ENCODE peak calls at places on chromosomes 16 and 17, in eight cellular contexts. X is upper lobe of right lung, K is pancreas, F is GM13976, B is AG10803, C is RWPE1, P is A549, S is PC-9. O is an unnamed sample.

GRCh38 chr17:9470171-9470570 is 105.4 kb downstream of the STX8 start:
- DNase-seq in X (no peak), K (no peak), F (peak), B (peak), C (no peak), P (no peak), S (no peak), O (peak)

GRCh38 chr16:27795992-27796614 is 246.2 kb downstream of the KATNIP start:
- DNase-seq in X (no peak), K (peak), F (no peak), B (peak), C (peak), P (peak), S (peak), O (no peak)

GRCh38 chr16:57081744-57082143 is 10.6 kb upstream of the CPNE2 start:
- DNase-seq in X (no peak), K (no peak), F (no peak), B (no peak), C (no peak), P (no peak), S (no peak), O (no peak)

GRCh38 chr17:40528692-40529417 is 27.4 kb upstream of the TNS4 start:
- DNase-seq in X (no peak), K (no peak), F (no peak), B (no peak), C (no peak), P (no peak), S (no peak), O (no peak)

GRCh38 chr16:27111486-27111885 is 44.8 kb downstream of the C16orf82 start:
- DNase-seq in X (no peak), K (no peak), F (no peak), B (no peak), C (no peak), P (no peak), S (no peak), O (no peak)

GRCh38 chr17:57187391-57187790 is 68.9 kb upstream of the MSI2 start:
- DNase-seq in X (no peak), K (no peak), F (no peak), B (no peak), C (no peak), P (no peak), S (no peak), O (no peak)

GRCh38 chr17:31391496-31391949 is at the start of gene RAB11FIP4:
- DNase-seq in X (no peak), K (no peak), F (peak), B (no peak), C (no peak), P (no peak), S (no peak), O (no peak)

GRCh38 chr16:23729503-23730424 is 16.7 kb upstream of the ERN2 start:
- DNase-seq in X (no peak), K (no peak), F (no peak), B (peak), C (peak), P (peak), S (peak), O (no peak)

GRCh38 chr17:77814091-77814772 is 144.3 kb upstream of the TNRC6C start:
- DNase-seq in X (no peak), K (no peak), F (no peak), B (no peak), C (no peak), P (no peak), S (no peak), O (no peak)

GRCh38 chr17:74176546-74177001 is 26.9 kb upstream of the RPL38 start:
- DNase-seq in X (no peak), K (no peak), F (peak), B (peak), C (peak), P (peak), S (peak), O (peak)

GRCh38 chr16:87535457-87535854 is 42.6 kb upstream of the ZCCHC14 start:
- DNase-seq in X (no peak), K (no peak), F (no peak), B (no peak), C (no peak), P (no peak), S (no peak), O (no peak)

GRCh38 chr17:61467416-61468262 is 15.4 kb downstream of the TBX4 start:
- DNase-seq in X (peak), K (no peak), F (no peak), B (peak), C (no peak), P (peak), S (peak), O (no peak)

GRCh38 chr17:77127735-77128361 is 12.9 kb upstream of the SEC14L1 start:
- DNase-seq in X (peak), K (peak), F (no peak), B (no peak), C (no peak), P (no peak), S (no peak), O (no peak)

GRCh38 chr16:8355714-8356113 is 234.6 kb downstream of the TMEM114 start:
- DNase-seq in X (no peak), K (no peak), F (no peak), B (no peak), C (no peak), P (no peak), S (no peak), O (no peak)

GRCh38 chr16:50386819-50387218 is 18.0 kb upstream of the BRD7 start:
- DNase-seq in X (no peak), K (no peak), F (no peak), B (no peak), C (no peak), P (no peak), S (no peak), O (no peak)

GRCh38 chr17:14051692-14052091 is 17.6 kb upstream of the COX10 start:
- DNase-seq in X (no peak), K (no peak), F (no peak), B (no peak), C (no peak), P (no peak), S (no peak), O (no peak)

GRCh38 chr16:4309833-4310266 is 6.0 kb upstream of the GLIS2 start:
- DNase-seq in X (peak), K (peak), F (no peak), B (peak), C (no peak), P (peak), S (peak), O (peak)

GRCh38 chr16:65117701-65118448 is 4.0 kb downstream of the CDH11 start:
- DNase-seq in X (no peak), K (peak), F (peak), B (peak), C (peak), P (peak), S (peak), O (peak)

GRCh38 chr16:69176033-69176780 is 10.8 kb upstream of the SNTB2 start:
- DNase-seq in X (no peak), K (no peak), F (no peak), B (peak), C (no peak), P (no peak), S (no peak), O (no peak)

GRCh38 chr17:30468465-30468864 is 8.7 kb upstream of the GOSR1 start:
- DNase-seq in X (no peak), K (no peak), F (no peak), B (no peak), C (no peak), P (no peak), S (no peak), O (no peak)

GRCh38 chr17:9242497-9242881 is 221.2 kb downstream of the NTN1 start:
- DNase-seq in X (no peak), K (no peak), F (no peak), B (no peak), C (no peak), P (no peak), S (no peak), O (no peak)

GRCh38 chr17:79027274-79027924 is 3.4 kb downstream of the C1QTNF1 start:
- DNase-seq in X (peak), K (no peak), F (no peak), B (no peak), C (no peak), P (no peak), S (no peak), O (no peak)

GRCh38 chr17:6492892-6493674 is 48.8 kb downstream of the PIMREG start:
- DNase-seq in X (peak), K (no peak), F (no peak), B (no peak), C (no peak), P (peak), S (no peak), O (no peak)

GRCh38 chr16:87318158-87318644 is 1.0 kb upstream of the C16orf95 start:
- DNase-seq in X (no peak), K (no peak), F (no peak), B (no peak), C (no peak), P (no peak), S (no peak), O (no peak)

GRCh38 chr16:79612207-79612606 is 11.7 kb upstream of the MAF start:
- DNase-seq in X (no peak), K (no peak), F (no peak), B (no peak), C (no peak), P (peak), S (no peak), O (no peak)

GRCh38 chr17:77615672-77616242 is 342.7 kb upstream of the TNRC6C start:
- DNase-seq in X (no peak), K (no peak), F (no peak), B (peak), C (no peak), P (peak), S (no peak), O (no peak)

GRCh38 chr16:73846292-73846849 is 450.2 kb upstream of the PSMD7 start:
- DNase-seq in X (no peak), K (no peak), F (no peak), B (no peak), C (no peak), P (no peak), S (no peak), O (no peak)

GRCh38 chr17:2190014-2190413 is 113.6 kb downstream of the SMG6 start:
- DNase-seq in X (no peak), K (no peak), F (no peak), B (peak), C (no peak), P (peak), S (no peak), O (no peak)

GRCh38 chr17:6366144-6366755 is 68.7 kb downstream of the AIPL1 start:
- DNase-seq in X (no peak), K (no peak), F (no peak), B (peak), C (peak), P (no peak), S (no peak), O (no peak)

GRCh38 chr16:15650698-15651161 is 685 bp downstream of the NDE1 start:
- DNase-seq in X (no peak), K (peak), F (peak), B (no peak), C (peak), P (no peak), S (peak), O (peak)

GRCh38 chr16:31873556-31874353 is at the start of gene ZNF267:
- DNase-seq in X (peak), K (peak), F (peak), B (peak), C (peak), P (peak), S (peak), O (peak)

GRCh38 chr17:28760987-28761562 is 17.3 kb downstream of the TRAF4 start:
- DNase-seq in X (peak), K (peak), F (no peak), B (peak), C (no peak), P (no peak), S (peak), O (no peak)

GRCh38 chr16:53689636-53690035 is 14.0 kb downstream of the RPGRIP1L start:
- DNase-seq in X (no peak), K (no peak), F (no peak), B (no peak), C (peak), P (no peak), S (no peak), O (no peak)

GRCh38 chr16:53695070-53695469 is 8.6 kb downstream of the RPGRIP1L start:
- DNase-seq in X (no peak), K (no peak), F (no peak), B (peak), C (no peak), P (no peak), S (no peak), O (no peak)

DNA sequence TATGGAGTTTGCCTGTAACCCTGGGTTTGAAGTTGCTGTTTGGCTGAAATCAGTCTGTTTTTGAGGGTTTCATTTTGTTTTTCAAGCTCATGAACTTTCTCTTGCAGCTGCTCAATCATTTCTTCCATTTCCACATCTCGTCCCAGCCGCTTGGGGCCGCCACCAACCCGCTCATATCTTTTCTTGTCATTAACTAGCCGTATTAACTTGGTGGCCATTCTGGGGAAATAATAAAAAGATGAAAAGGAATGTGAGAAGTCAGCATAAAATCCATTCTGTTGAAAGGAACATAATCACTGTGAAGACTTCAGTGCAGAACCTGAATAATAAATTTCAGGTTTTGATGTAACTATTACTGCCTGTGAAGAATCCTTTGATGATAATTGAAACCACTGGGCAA is 11.5 kb downstream of the RPGRIP1L start:
- DNase-seq in X (no peak), K (no peak), F (no peak), B (no peak), C (no peak), P (peak), S (peak), O (no peak)
- TF ChIP-seq CTCF in X (no peak), K (no peak), F (no peak), B (no peak), C (peak), P (peak), S (peak), O (no peak)

GRCh38 chr16:48534601-48535340 is 75.2 kb downstream of the N4BP1 start:
- DNase-seq in X (no peak), K (no peak), F (peak), B (no peak), C (no peak), P (no peak), S (no peak), O (no peak)
- TF ChIP-seq CTCF in X (no peak), K (no peak), F (no peak), B (no peak), C (no peak), P (no peak), S (no peak), O (no peak)

DNA sequence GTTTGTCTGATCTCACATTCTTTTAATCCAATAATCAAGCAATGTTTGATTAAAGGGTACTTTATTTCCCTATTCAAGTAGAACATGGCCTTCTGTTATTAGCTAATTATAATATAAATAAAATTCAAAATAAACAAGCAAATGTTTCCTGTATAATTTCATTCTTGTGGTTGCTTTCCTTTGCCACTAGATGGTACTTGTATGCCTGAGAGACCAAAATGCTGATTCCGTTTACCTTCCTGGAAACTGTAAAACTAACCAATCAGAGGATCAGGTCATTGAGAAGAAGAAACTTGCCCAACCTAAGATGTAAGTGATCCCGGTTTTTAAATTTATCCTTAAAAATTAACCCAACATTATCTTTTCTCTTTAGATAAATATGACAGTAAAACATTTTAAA is 8.1 kb upstream of the ABCA5 start:
- DNase-seq in X (no peak), K (no peak), F (peak), B (peak), C (peak), P (peak), S (no peak), O (no peak)
- TF ChIP-seq CTCF in X (peak), K (peak), F (no peak), B (peak), C (peak), P (peak), S (peak), O (peak)

GRCh38 chr17:41548844-41549595 is 20.9 kb upstream of the KRT19 start:
- DNase-seq in X (peak), K (peak), F (peak), B (peak), C (peak), P (peak), S (peak), O (peak)

GRCh38 chr17:41547378-41547841 is 19.3 kb upstream of the KRT19 start:
- DNase-seq in X (no peak), K (no peak), F (no peak), B (no peak), C (no peak), P (no peak), S (no peak), O (no peak)

GRCh38 chr17:41549596-41550039 is 21.5 kb upstream of the KRT19 start:
- DNase-seq in X (no peak), K (no peak), F (no peak), B (no peak), C (no peak), P (no peak), S (peak), O (no peak)

GRCh38 chr17:41546819-41547218 is 18.7 kb upstream of the KRT19 start:
- DNase-seq in X (no peak), K (no peak), F (no peak), B (no peak), C (no peak), P (no peak), S (no peak), O (no peak)

DNA sequence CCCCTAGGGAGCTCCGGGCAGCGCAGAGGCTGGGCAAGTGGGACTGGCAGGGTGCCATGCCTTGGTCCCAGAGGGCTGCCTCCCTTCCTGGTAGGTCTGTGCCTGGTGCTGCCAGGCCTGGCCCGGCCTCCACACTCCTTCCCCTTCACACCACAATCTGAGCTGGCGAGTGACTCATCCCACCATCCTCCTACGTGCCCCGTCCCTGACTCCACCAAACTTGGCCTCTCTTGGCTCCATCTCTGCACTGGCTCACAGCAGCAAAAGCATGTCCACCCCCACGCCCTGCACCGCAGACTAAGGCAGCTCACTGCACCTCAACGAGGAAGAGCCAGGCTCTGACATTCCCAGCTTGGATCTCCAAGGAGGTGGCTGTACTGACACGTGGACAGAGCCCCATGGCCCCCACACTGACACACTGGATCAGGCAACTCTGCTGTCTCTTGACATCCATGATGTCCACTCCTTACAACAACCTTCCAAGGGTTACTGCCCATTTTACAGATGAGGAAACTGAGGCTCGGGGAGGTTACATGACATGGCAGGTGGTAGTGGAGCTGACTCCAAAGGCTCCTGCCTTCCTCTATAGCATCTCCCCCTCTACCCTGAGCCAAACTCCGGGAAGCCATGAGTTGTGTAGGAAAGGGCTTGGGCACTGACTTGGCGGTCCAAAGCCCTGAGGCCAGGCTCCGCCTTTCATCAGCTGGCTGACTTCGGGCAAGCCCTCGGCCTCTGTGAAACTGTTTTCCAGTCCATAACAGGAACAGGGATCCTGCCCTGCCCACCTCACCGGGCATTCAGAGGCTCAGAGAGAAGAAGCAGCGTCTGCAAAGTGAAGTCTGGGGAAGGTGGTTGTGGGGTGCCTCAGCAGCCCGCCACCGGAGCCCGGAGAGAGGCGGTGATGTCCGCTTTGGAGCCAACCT is 20.1 kb upstream of the KRT19 start:
- DNase-seq in X (peak), K (peak), F (no peak), B (peak), C (peak), P (peak), S (peak), O (no peak)
- TF ChIP-seq CTCF in X (no peak), K (no peak), F (no peak), B (no peak), C (no peak), P (no peak), S (no peak), O (no peak)

GRCh38 chr16:11805556-11805955 is 8.5 kb upstream of the ZC3H7A start:
- DNase-seq in X (no peak), K (no peak), F (no peak), B (no peak), C (no peak), P (no peak), S (no peak), O (no peak)
- TF ChIP-seq CTCF in X (no peak), K (no peak), F (no peak), B (no peak), C (no peak), P (no peak), S (no peak), O (no peak)

GRCh38 chr16:51816929-51817328 is 665.9 kb upstream of the SALL1 start:
- DNase-seq in X (no peak), K (no peak), F (no peak), B (peak), C (no peak), P (no peak), S (no peak), O (no peak)

GRCh38 chr16:51815527-51815926 is 664.5 kb upstream of the SALL1 start:
- DNase-seq in X (no peak), K (no peak), F (no peak), B (no peak), C (no peak), P (no peak), S (no peak), O (no peak)

GRCh38 chr16:51812945-51813344 is 661.9 kb upstream of the SALL1 start:
- DNase-seq in X (no peak), K (no peak), F (no peak), B (no peak), C (no peak), P (no peak), S (no peak), O (no peak)

GRCh38 chr16:51814617-51815016 is 663.5 kb upstream of the SALL1 start:
- DNase-seq in X (no peak), K (no peak), F (no peak), B (no peak), C (no peak), P (no peak), S (no peak), O (no peak)

DNA sequence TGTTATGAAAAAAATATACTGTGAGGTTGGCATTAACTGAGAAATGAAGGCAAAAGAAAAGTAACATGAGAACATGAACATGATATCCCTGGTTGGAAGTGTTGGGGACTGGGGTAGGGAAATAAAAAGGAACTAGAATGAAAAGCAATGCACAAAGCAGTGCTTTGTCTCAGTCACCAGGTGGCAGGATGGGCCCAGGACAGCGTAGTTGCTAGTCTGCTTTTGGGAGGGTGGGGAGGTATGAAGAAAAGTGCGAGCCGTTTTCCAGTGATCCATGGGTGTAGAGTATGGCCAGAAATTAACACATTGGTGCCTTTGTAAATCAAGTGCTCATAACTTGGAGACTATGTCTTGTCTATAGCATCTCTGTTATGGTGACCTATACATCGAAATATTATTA is 662.5 kb upstream of the SALL1 start:
- DNase-seq in X (no peak), K (no peak), F (no peak), B (no peak), C (no peak), P (no peak), S (no peak), O (no peak)
- TF ChIP-seq CTCF in X (no peak), K (no peak), F (no peak), B (no peak), C (no peak), P (no peak), S (peak), O (no peak)

GRCh38 chr16:29011112-29011511 is 26.3 kb downstream of the LAT start:
- DNase-seq in X (no peak), K (no peak), F (no peak), B (no peak), C (no peak), P (no peak), S (no peak), O (no peak)
- TF ChIP-seq CTCF in X (no peak), K (no peak), F (no peak), B (no peak), C (no peak), P (peak), S (no peak), O (peak)

O was measured in GM10248.